ENCODE peak calls at places on chromosome 15, in seven cellular contexts. One of them, this sample, is unnamed.

GRCh38 chr15:77034620-77035467 is 36.1 kb downstream of the TSPAN3 start:
- DNase-seq in activated CD8-positive, alpha-beta T cell treated with anti-CD3 and anti-CD28 coated beads for 36 hours: peak
- DNase-seq in stimulated activated CD4-positive, alpha-beta T cell treated with anti-CD3 and anti-CD28 coated beads, Interleukin-1b, Interleukin-23, amount 100 ng/mL, for 24 hours: no peak
- DNase-seq in A172: no peak
- DNase-seq in Peyer's patch: peak
- DNase-seq in left lung: peak
- DNase-seq in SIG-M5: no peak
- DNase-seq in this sample: no peak

GRCh38 chr15:45205192-45205591 is 17.4 kb upstream of the SHF start:
- DNase-seq in activated CD8-positive, alpha-beta T cell treated with anti-CD3 and anti-CD28 coated beads for 36 hours: peak
- DNase-seq in stimulated activated CD4-positive, alpha-beta T cell treated with anti-CD3 and anti-CD28 coated beads, Interleukin-1b, Interleukin-23, amount 100 ng/mL, for 24 hours: no peak
- DNase-seq in A172: peak
- DNase-seq in Peyer's patch: peak
- DNase-seq in left lung: no peak
- DNase-seq in SIG-M5: no peak
- DNase-seq in this sample: no peak

GRCh38 chr15:60675763-60676162 is 196.8 kb upstream of the ICE2 start:
- DNase-seq in activated CD8-positive, alpha-beta T cell treated with anti-CD3 and anti-CD28 coated beads for 36 hours: no peak
- DNase-seq in stimulated activated CD4-positive, alpha-beta T cell treated with anti-CD3 and anti-CD28 coated beads, Interleukin-1b, Interleukin-23, amount 100 ng/mL, for 24 hours: no peak
- DNase-seq in A172: no peak
- DNase-seq in Peyer's patch: no peak
- DNase-seq in left lung: no peak
- DNase-seq in SIG-M5: no peak
- DNase-seq in this sample: no peak

GRCh38 chr15:56844892-56845291 is 73.6 kb upstream of the TCF12 start:
- DNase-seq in activated CD8-positive, alpha-beta T cell treated with anti-CD3 and anti-CD28 coated beads for 36 hours: no peak
- DNase-seq in stimulated activated CD4-positive, alpha-beta T cell treated with anti-CD3 and anti-CD28 coated beads, Interleukin-1b, Interleukin-23, amount 100 ng/mL, for 24 hours: no peak
- DNase-seq in A172: no peak
- DNase-seq in Peyer's patch: no peak
- DNase-seq in left lung: no peak
- DNase-seq in SIG-M5: no peak
- DNase-seq in this sample: no peak

GRCh38 chr15:85282504-85283115 is 97.8 kb upstream of the AKAP13 start:
- DNase-seq in activated CD8-positive, alpha-beta T cell treated with anti-CD3 and anti-CD28 coated beads for 36 hours: no peak
- DNase-seq in stimulated activated CD4-positive, alpha-beta T cell treated with anti-CD3 and anti-CD28 coated beads, Interleukin-1b, Interleukin-23, amount 100 ng/mL, for 24 hours: no peak
- DNase-seq in A172: peak
- DNase-seq in Peyer's patch: no peak
- DNase-seq in left lung: no peak
- DNase-seq in SIG-M5: no peak
- DNase-seq in this sample: no peak

GRCh38 chr15:64897345-64897985 is 14.2 kb upstream of the ANKDD1A start:
- DNase-seq in activated CD8-positive, alpha-beta T cell treated with anti-CD3 and anti-CD28 coated beads for 36 hours: no peak
- DNase-seq in stimulated activated CD4-positive, alpha-beta T cell treated with anti-CD3 and anti-CD28 coated beads, Interleukin-1b, Interleukin-23, amount 100 ng/mL, for 24 hours: no peak
- DNase-seq in A172: peak
- DNase-seq in Peyer's patch: no peak
- DNase-seq in left lung: peak
- DNase-seq in SIG-M5: no peak
- DNase-seq in this sample: no peak

GRCh38 chr15:70180186-70180875 is 82.6 kb upstream of the TLE3 start:
- DNase-seq in activated CD8-positive, alpha-beta T cell treated with anti-CD3 and anti-CD28 coated beads for 36 hours: no peak
- DNase-seq in stimulated activated CD4-positive, alpha-beta T cell treated with anti-CD3 and anti-CD28 coated beads, Interleukin-1b, Interleukin-23, amount 100 ng/mL, for 24 hours: no peak
- DNase-seq in A172: no peak
- DNase-seq in Peyer's patch: no peak
- DNase-seq in left lung: no peak
- DNase-seq in SIG-M5: no peak
- DNase-seq in this sample: no peak

GRCh38 chr15:99408236-99409096 is 157.2 kb downstream of the LRRC28 start:
- DNase-seq in activated CD8-positive, alpha-beta T cell treated with anti-CD3 and anti-CD28 coated beads for 36 hours: no peak
- DNase-seq in stimulated activated CD4-positive, alpha-beta T cell treated with anti-CD3 and anti-CD28 coated beads, Interleukin-1b, Interleukin-23, amount 100 ng/mL, for 24 hours: no peak
- DNase-seq in A172: peak
- DNase-seq in Peyer's patch: no peak
- DNase-seq in left lung: no peak
- DNase-seq in SIG-M5: no peak
- DNase-seq in this sample: no peak

GRCh38 chr15:93135459-93135858 is 46.4 kb upstream of the RGMA start:
- DNase-seq in activated CD8-positive, alpha-beta T cell treated with anti-CD3 and anti-CD28 coated beads for 36 hours: no peak
- DNase-seq in stimulated activated CD4-positive, alpha-beta T cell treated with anti-CD3 and anti-CD28 coated beads, Interleukin-1b, Interleukin-23, amount 100 ng/mL, for 24 hours: no peak
- DNase-seq in A172: no peak
- DNase-seq in Peyer's patch: no peak
- DNase-seq in left lung: no peak
- DNase-seq in SIG-M5: no peak
- DNase-seq in this sample: no peak

GRCh38 chr15:92020765-92021164 is 167.3 kb downstream of the SLCO3A1 start:
- DNase-seq in activated CD8-positive, alpha-beta T cell treated with anti-CD3 and anti-CD28 coated beads for 36 hours: no peak
- DNase-seq in stimulated activated CD4-positive, alpha-beta T cell treated with anti-CD3 and anti-CD28 coated beads, Interleukin-1b, Interleukin-23, amount 100 ng/mL, for 24 hours: no peak
- DNase-seq in A172: no peak
- DNase-seq in Peyer's patch: no peak
- DNase-seq in left lung: no peak
- DNase-seq in SIG-M5: no peak
- DNase-seq in this sample: no peak

GRCh38 chr15:79221696-79222095 is 60.8 kb upstream of the ANKRD34C start:
- DNase-seq in activated CD8-positive, alpha-beta T cell treated with anti-CD3 and anti-CD28 coated beads for 36 hours: no peak
- DNase-seq in stimulated activated CD4-positive, alpha-beta T cell treated with anti-CD3 and anti-CD28 coated beads, Interleukin-1b, Interleukin-23, amount 100 ng/mL, for 24 hours: no peak
- DNase-seq in A172: no peak
- DNase-seq in Peyer's patch: no peak
- DNase-seq in left lung: no peak
- DNase-seq in SIG-M5: no peak
- DNase-seq in this sample: no peak

GRCh38 chr15:64895285-64896065 is 16.2 kb upstream of the ANKDD1A start:
- DNase-seq in activated CD8-positive, alpha-beta T cell treated with anti-CD3 and anti-CD28 coated beads for 36 hours: peak
- DNase-seq in stimulated activated CD4-positive, alpha-beta T cell treated with anti-CD3 and anti-CD28 coated beads, Interleukin-1b, Interleukin-23, amount 100 ng/mL, for 24 hours: no peak
- DNase-seq in A172: peak
- DNase-seq in Peyer's patch: no peak
- DNase-seq in left lung: no peak
- DNase-seq in SIG-M5: peak
- DNase-seq in this sample: no peak

GRCh38 chr15:68818671-68819450 is 1.8 kb downstream of the ANP32A start:
- DNase-seq in activated CD8-positive, alpha-beta T cell treated with anti-CD3 and anti-CD28 coated beads for 36 hours: peak
- DNase-seq in stimulated activated CD4-positive, alpha-beta T cell treated with anti-CD3 and anti-CD28 coated beads, Interleukin-1b, Interleukin-23, amount 100 ng/mL, for 24 hours: no peak
- DNase-seq in A172: peak
- DNase-seq in Peyer's patch: peak
- DNase-seq in left lung: peak
- DNase-seq in SIG-M5: peak
- DNase-seq in this sample: no peak

GRCh38 chr15:64010719-64011118 is 35.6 kb downstream of the DAPK2 start:
- DNase-seq in activated CD8-positive, alpha-beta T cell treated with anti-CD3 and anti-CD28 coated beads for 36 hours: peak
- DNase-seq in stimulated activated CD4-positive, alpha-beta T cell treated with anti-CD3 and anti-CD28 coated beads, Interleukin-1b, Interleukin-23, amount 100 ng/mL, for 24 hours: peak
- DNase-seq in A172: peak
- DNase-seq in Peyer's patch: no peak
- DNase-seq in left lung: no peak
- DNase-seq in SIG-M5: no peak
- DNase-seq in this sample: no peak

GRCh38 chr15:34436956-34437442 is 609 bp downstream of the GOLGA8A start:
- DNase-seq in activated CD8-positive, alpha-beta T cell treated with anti-CD3 and anti-CD28 coated beads for 36 hours: peak
- DNase-seq in stimulated activated CD4-positive, alpha-beta T cell treated with anti-CD3 and anti-CD28 coated beads, Interleukin-1b, Interleukin-23, amount 100 ng/mL, for 24 hours: no peak
- DNase-seq in A172: no peak
- DNase-seq in Peyer's patch: peak
- DNase-seq in left lung: peak
- DNase-seq in SIG-M5: no peak
- DNase-seq in this sample: no peak

GRCh38 chr15:97955529-97955928 is 5.0 kb upstream of the ARRDC4 start:
- DNase-seq in activated CD8-positive, alpha-beta T cell treated with anti-CD3 and anti-CD28 coated beads for 36 hours: no peak
- DNase-seq in stimulated activated CD4-positive, alpha-beta T cell treated with anti-CD3 and anti-CD28 coated beads, Interleukin-1b, Interleukin-23, amount 100 ng/mL, for 24 hours: no peak
- DNase-seq in A172: no peak
- DNase-seq in Peyer's patch: no peak
- DNase-seq in left lung: no peak
- DNase-seq in SIG-M5: no peak
- DNase-seq in this sample: no peak

GRCh38 chr15:86236721-86237121 is 157.1 kb downstream of the AGBL1 start:
- DNase-seq in activated CD8-positive, alpha-beta T cell treated with anti-CD3 and anti-CD28 coated beads for 36 hours: no peak
- DNase-seq in stimulated activated CD4-positive, alpha-beta T cell treated with anti-CD3 and anti-CD28 coated beads, Interleukin-1b, Interleukin-23, amount 100 ng/mL, for 24 hours: no peak
- DNase-seq in A172: no peak
- DNase-seq in Peyer's patch: no peak
- DNase-seq in left lung: no peak
- DNase-seq in SIG-M5: no peak
- DNase-seq in this sample: no peak

GRCh38 chr15:35507932-35508638 is 37.9 kb downstream of the DPH6 start:
- DNase-seq in activated CD8-positive, alpha-beta T cell treated with anti-CD3 and anti-CD28 coated beads for 36 hours: no peak
- DNase-seq in stimulated activated CD4-positive, alpha-beta T cell treated with anti-CD3 and anti-CD28 coated beads, Interleukin-1b, Interleukin-23, amount 100 ng/mL, for 24 hours: no peak
- DNase-seq in A172: no peak
- DNase-seq in Peyer's patch: no peak
- DNase-seq in left lung: peak
- DNase-seq in SIG-M5: no peak
- DNase-seq in this sample: no peak